ENCODE peak calls at places on chromosome 12, in four cellular contexts. I is prostate gland, T is GM23338, K is MM.1S. R is an unnamed sample. For H3K4me1 and H3K27me3, the result is how much of the 10 kb centered on the place peaks cover.

GRCh38 chr12:64180951-64181350 is 41.1 kb downstream of the KICS2 start:
- DNase-seq in T (no peak), K (no peak), I (no peak), R (no peak)

GRCh38 chr12:81726634-81727033 is 32.5 kb downstream of the PPFIA2 start:
- DNase-seq in K (no peak), T (no peak), I (no peak), R (no peak)

GRCh38 chr12:49131973-49132461 is 822 bp upstream of the TUBA1B start:
- DNase-seq in I (peak), T (no peak), K (peak), R (no peak)

GRCh38 chr12:64273527-64274403 is 51.7 kb upstream of the KICS2 start:
- DNase-seq in K (peak), T (peak), I (no peak), R (no peak)

GRCh38 chr12:27382126-27382795 is 49.6 kb downstream of the BMAL2 start:
- DNase-seq in T (no peak), K (no peak), I (no peak), R (no peak)

GRCh38 chr12:83018063-83018462 is 331.4 kb downstream of the TMTC2 start:
- DNase-seq in I (no peak), K (no peak), T (no peak), R (no peak)

GRCh38 chr12:69529021-69529420 is 56.2 kb upstream of the CCT2 start:
- DNase-seq in K (no peak), T (no peak), I (no peak), R (no peak)

GRCh38 chr12:26122681-26123481 is 2.0 kb downstream of the BHLHE41 start:
- DNase-seq in I (peak), K (peak), T (peak), R (peak)

GRCh38 chr12:53005215-53005985 is 856 bp upstream of the EIF4B start:
- DNase-seq in K (no peak), T (peak), I (no peak), R (peak)

GRCh38 chr12:124149287-124149686 is 145.6 kb upstream of the RFLNA start:
- DNase-seq in K (no peak), I (no peak), T (no peak), R (no peak)

GRCh38 chr12:11822071-11822818 is 172.8 kb downstream of the ETV6 start:
- DNase-seq in K (peak), I (no peak), T (no peak), R (no peak)

GRCh38 chr12:112841891-112842290 is 50.3 kb downstream of the RPH3A start:
- DNase-seq in K (no peak), T (no peak), I (no peak), R (no peak)

GRCh38 chr12:66438601-66439000 is 136.3 kb downstream of the HELB start:
- DNase-seq in K (no peak), I (no peak), T (no peak), R (no peak)

GRCh38 chr12:21607701-21608100 is 3.1 kb upstream of the GYS2 start:
- DNase-seq in I (no peak), K (no peak), T (peak), R (no peak)

GRCh38 chr12:68317047-68317667 is 15.0 kb downstream of the MDM1 start:
- DNase-seq in I (no peak), T (peak), K (peak), R (no peak)

GRCh38 chr12:81224626-81225025 is 146.7 kb downstream of the ACSS3 start:
- DNase-seq in I (no peak), K (no peak), T (no peak), R (no peak)

GRCh38 chr12:47509398-47509851 is 196.4 kb downstream of the RPAP3 start:
- DNase-seq in I (no peak), K (no peak), T (no peak), R (no peak)

GRCh38 chr12:89873745-89874144 is 165.1 kb upstream of the ATP2B1 start:
- DNase-seq in K (no peak), T (no peak), I (no peak), R (no peak)

GRCh38 chr12:121132601-121133481 is at the start of gene P2RX7:
- DNase-seq in T (peak), I (peak), K (peak), R (peak)

GRCh38 chr12:107402041-107403022 is 283.3 kb upstream of the PWP1 start:
- DNase-seq in K (peak), I (peak), T (peak), R (peak)

GRCh38 chr12:105041186-105041585 is 43.1 kb downstream of the ALDH1L2 start:
- DNase-seq in K (no peak), T (no peak), I (no peak), R (no peak)

GRCh38 chr12:42468853-42469252 is 120.7 kb downstream of the PRICKLE1 start:
- DNase-seq in T (no peak), K (peak), I (no peak), R (no peak)

GRCh38 chr12:110279976-110280783 is 867 bp upstream of the ATP2A2 start:
- DNase-seq in T (peak), I (peak), K (peak), R (peak)

GRCh38 chr12:92059976-92060375 is 85.7 kb downstream of the BTG1 start:
- DNase-seq in K (peak), T (no peak), I (no peak), R (no peak)

GRCh38 chr12:67827820-67828383 is 161.3 kb upstream of the IFNG-AS1 start:
- DNase-seq in K (no peak), I (no peak), T (no peak), R (no peak)

GRCh38 chr12:795305-795704 is 42.9 kb downstream of the WNK1 start:
- DNase-seq in T (no peak), K (no peak), I (no peak), R (no peak)

GRCh38 chr12:57829025-57829777 is 10.7 kb upstream of the AVIL start:
- DNase-seq in T (no peak), K (no peak), I (no peak), R (no peak)
- H3K27ac ChIP-seq in T (peak), K (no peak), I (no peak), R (no peak)

GRCh38 chr12:111440152-111440551 is 34.4 kb downstream of the SH2B3 start:
- DNase-seq in I (no peak), T (no peak), K (no peak), R (no peak)

GRCh38 chr12:111442301-111443045 is 36.8 kb downstream of the SH2B3 start:
- DNase-seq in T (no peak), I (no peak), K (no peak), R (no peak)

GRCh38 chr12:111439657-111440151 is 34.0 kb downstream of the SH2B3 start:
- DNase-seq in K (no peak), T (no peak), I (no peak), R (no peak)

GRCh38 chr12:111440631-111441030 is 34.9 kb downstream of the SH2B3 start:
- DNase-seq in I (no peak), K (no peak), T (no peak), R (no peak)

GRCh38 chr12:111441107-111441928 is 35.6 kb downstream of the SH2B3 start:
- DNase-seq in I (no peak), T (no peak), K (no peak), R (no peak)
- H3K4me1 ChIP-seq in I (under half), T (under half), K (under half), R (under half)

DNA sequence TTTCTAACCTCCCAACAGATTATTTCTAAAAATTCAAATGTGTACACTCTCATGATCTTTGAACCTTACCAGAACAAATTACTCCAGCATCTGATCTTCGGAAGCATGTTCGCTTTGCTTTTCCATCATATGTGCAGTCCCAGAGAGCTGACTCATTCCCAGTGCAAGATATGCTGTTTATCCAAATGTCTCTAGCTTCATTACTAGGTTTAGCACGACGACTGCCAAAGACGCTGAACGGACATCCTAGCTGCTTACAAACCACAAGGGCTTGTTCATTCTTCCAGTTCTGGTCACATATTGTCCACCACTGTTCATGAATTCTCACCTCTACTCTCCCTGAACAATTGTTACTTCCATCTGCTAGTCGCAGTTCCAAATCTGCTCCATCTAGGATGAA is 40.5 kb downstream of the CD163L1 start:
- DNase-seq in K (no peak), T (no peak), I (no peak), R (no peak)
- H3K27me3 ChIP-seq in K (under half), T (under half), I (under half), R (under half)

GRCh38 chr12:131634037-131634436 is 76.9 kb upstream of the SFSWAP start:
- DNase-seq in T (no peak), K (no peak), I (no peak), R (no peak)
- H3K27ac ChIP-seq in T (no peak), K (no peak), I (no peak), R (no peak)

GRCh38 chr12:118052324-118053070 is 8.5 kb downstream of the WSB2 start:
- DNase-seq in K (no peak), T (peak), I (peak), R (peak)

GRCh38 chr12:118055144-118055557 is 5.8 kb downstream of the WSB2 start:
- DNase-seq in K (peak), T (peak), I (no peak), R (peak)

GRCh38 chr12:118055865-118056773 is 4.9 kb downstream of the WSB2 start:
- DNase-seq in I (peak), T (no peak), K (no peak), R (no peak)

GRCh38 chr12:118050972-118051910 is 9.7 kb downstream of the WSB2 start:
- DNase-seq in T (no peak), K (no peak), I (no peak), R (no peak)

GRCh38 chr12:118053071-118053985 is 7.7 kb downstream of the WSB2 start:
- DNase-seq in T (no peak), I (no peak), K (no peak), R (no peak)
- H3K4me1 ChIP-seq in T (under half), I (under half), K (under half), R (under half)

GRCh38 chr12:117092886-117093285 is 6.3 kb downstream of the TESC start:
- DNase-seq in T (no peak), I (no peak), K (no peak), R (no peak)
- H3K27me3 ChIP-seq in T (under half), I (under half), K (under half), R (under half)

GRCh38 chr12:5267603-5268423 is 164.1 kb upstream of the NTF3 start:
- DNase-seq in T (no peak), I (no peak), K (no peak), R (no peak)
- H3K27ac ChIP-seq in T (no peak), I (no peak), K (no peak), R (no peak)

DNA sequence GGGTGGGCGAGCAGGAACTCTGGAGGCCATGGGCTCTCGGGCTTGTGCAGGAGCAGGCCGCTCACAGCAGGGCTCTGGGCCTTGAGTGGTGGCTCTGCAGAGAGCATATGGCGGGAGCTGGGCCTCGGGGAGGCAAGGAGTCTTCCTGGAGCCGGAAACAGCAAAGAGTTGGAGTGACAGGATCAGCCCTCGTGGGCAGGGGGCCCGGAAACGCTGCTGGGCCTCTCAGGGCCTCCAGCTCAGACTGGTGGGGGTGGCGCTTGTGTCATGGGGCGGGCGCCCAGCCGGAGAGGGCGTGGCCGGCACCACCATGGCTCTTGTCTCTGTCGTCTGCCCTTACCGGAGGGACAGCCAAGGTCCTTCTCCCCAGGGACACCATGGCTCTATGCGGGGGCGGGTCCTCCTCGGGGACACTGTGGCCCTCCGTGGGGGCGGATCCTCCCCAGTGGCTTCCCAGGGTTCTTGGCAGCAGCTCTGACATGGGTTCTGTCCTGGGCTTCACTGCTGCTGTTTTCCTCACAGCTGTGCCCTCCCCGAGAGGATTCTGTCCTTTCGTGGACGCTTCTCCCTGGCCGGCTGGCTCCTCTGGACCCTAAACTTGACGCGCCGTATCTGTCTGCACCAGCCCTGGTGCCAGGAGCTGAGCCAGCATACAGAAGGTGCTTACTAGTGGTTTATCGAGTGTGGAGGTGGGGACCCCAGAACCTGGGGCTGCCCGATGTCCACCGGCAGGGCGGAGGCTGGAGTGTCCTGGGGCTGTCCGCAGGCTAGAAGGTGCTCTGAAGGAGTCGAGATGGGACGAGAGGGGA is 17.0 kb downstream of the FBRSL1 start:
- DNase-seq in T (no peak), I (peak), K (no peak), R (peak)
- H3K4me1 ChIP-seq in T (under half), I (under half), K (under half), R (under half)

GRCh38 chr12:54051916-54052744 is 1.5 kb upstream of the HOXC4 start:
- DNase-seq in I (peak), K (no peak), T (no peak), R (no peak)
- H3K27me3 ChIP-seq in I (half or more), K (half or more), T (half or more), R (under half)

R was measured in right cardiac atrium.